ENCODE peak calls at places on chromosomes 12 and 14, in ten cellular contexts. E, O, B, Z, Y, M, R, Q, V and P are unnamed samples.
A peak's percentile ranks its signal among the peaks of the same experiment; 100 is the strongest.

GRCh38 chr12:47896633-47897032 is 8.2 kb downstream of the VDR start:
- DNase-seq in E (no peak), O (no peak), B (no peak), Z (no peak), Y (no peak), M (no peak), R (peak; percentile 40), Q (no peak), V (no peak), P (no peak)

GRCh38 chr12:33313476-33313875 is 126.1 kb downstream of the SYT10 start:
- DNase-seq in E (no peak), O (no peak), B (no peak), Z (no peak), Y (no peak), M (no peak), R (no peak), Q (no peak), V (no peak), P (no peak)

GRCh38 chr12:21819236-21819635 is 44.7 kb upstream of the KCNJ8 start:
- DNase-seq in E (peak; percentile 24), O (peak; percentile 68), B (no peak), Z (no peak), Y (no peak), M (peak; percentile 65), R (no peak), Q (peak; percentile 85), V (no peak), P (peak; percentile 23)

GRCh38 chr12:1926274-1926673 is 7.8 kb upstream of the CACNA2D4 start:
- DNase-seq in E (no peak), O (no peak), B (no peak), Z (peak; percentile 20), Y (no peak), M (no peak), R (no peak), Q (no peak), V (no peak), P (no peak)

GRCh38 chr14:25411933-25412757 is 362.2 kb upstream of the STXBP6 start:
- DNase-seq in E (no peak), O (peak; percentile 13), B (peak; percentile 7), Z (no peak), Y (peak; percentile 51), M (peak; percentile 8), R (peak; percentile 45), Q (no peak), V (no peak), P (peak; percentile 16)

GRCh38 chr14:71933026-71933587 is 878 bp downstream of the RGS6 start:
- DNase-seq in E (no peak), O (no peak), B (no peak), Z (no peak), Y (no peak), M (no peak), R (peak; percentile 26), Q (no peak), V (no peak), P (peak; percentile 10)

GRCh38 chr14:50122291-50122690 is 5.9 kb upstream of the VCPKMT start:
- DNase-seq in E (no peak), O (no peak), B (no peak), Z (no peak), Y (no peak), M (no peak), R (no peak), Q (no peak), V (no peak), P (no peak)

GRCh38 chr12:28104338-28104737 is 85.9 kb upstream of the CCDC91 start:
- DNase-seq in E (no peak), O (no peak), B (no peak), Z (no peak), Y (no peak), M (peak; percentile 36), R (no peak), Q (no peak), V (no peak), P (no peak)

GRCh38 chr14:72644038-72644437 is 249.9 kb downstream of the DPF3 start:
- DNase-seq in E (no peak), O (no peak), B (no peak), Z (no peak), Y (no peak), M (no peak), R (no peak), Q (no peak), V (no peak), P (no peak)